ENCODE peak calls at places on chromosome 17, in seven cellular contexts. L is activated T-cell treated with anti-CD3 and anti-CD28 coated beads for 1 hour; O is NCI-H1105; F is Caki2; A is midbrain; C is AG10803; M is stimulated activated CD4-positive, alpha-beta T cell treated with anti-CD3 and anti-CD28 coated beads, Interleukin-4, amount 100 ng/mL, for 48 hours. Q is an unnamed sample.

GRCh38 chr17:20045476-20045875 is 36.3 kb downstream of the SPECC1 start:
- DNase-seq in L (no peak), O (no peak), F (no peak), A (no peak), C (no peak), M (no peak), Q (no peak)

GRCh38 chr17:82332669-82333278 is 792 bp downstream of the SECTM1 start:
- DNase-seq in L (no peak), O (no peak), F (no peak), A (peak), C (peak), M (no peak), Q (no peak)

GRCh38 chr17:2794116-2794803 is 2.0 kb upstream of the RAP1GAP2 start:
- DNase-seq in L (no peak), O (no peak), F (no peak), A (no peak), C (no peak), M (no peak), Q (no peak)

GRCh38 chr17:52147872-52148271 is 10.6 kb downstream of the CA10 start:
- DNase-seq in L (no peak), O (no peak), F (peak), A (no peak), C (no peak), M (no peak), Q (no peak)

GRCh38 chr17:47301161-47301560 is 22.6 kb upstream of the EFCAB13 start:
- DNase-seq in L (no peak), O (no peak), F (no peak), A (no peak), C (no peak), M (no peak), Q (no peak)

GRCh38 chr17:34980681-34981537 is 597 bp downstream of the LIG3 start:
- DNase-seq in L (peak), O (peak), F (peak), A (peak), C (peak), M (peak), Q (peak)

GRCh38 chr17:29347831-29348281 is 42.3 kb upstream of the TAOK1 start:
- DNase-seq in L (no peak), O (no peak), F (peak), A (no peak), C (peak), M (no peak), Q (peak)

GRCh38 chr17:82598256-82599011 is 49.8 kb downstream of the WDR45B start:
- DNase-seq in L (no peak), O (no peak), F (no peak), A (no peak), C (peak), M (no peak), Q (no peak)

GRCh38 chr17:73533127-73533526 is 111.1 kb downstream of the SDK2 start:
- DNase-seq in L (no peak), O (no peak), F (no peak), A (peak), C (no peak), M (no peak), Q (no peak)

GRCh38 chr17:41278176-41278955 is 2.9 kb downstream of the KRTAP9-7 start:
- DNase-seq in L (no peak), O (no peak), F (no peak), A (no peak), C (no peak), M (no peak), Q (no peak)

GRCh38 chr17:57953703-57954420 is 1.4 kb downstream of the CUEDC1 start:
- DNase-seq in L (no peak), O (no peak), F (no peak), A (no peak), C (no peak), M (no peak), Q (no peak)

GRCh38 chr17:3034578-3034920 is 28.9 kb downstream of the OR1D5 start:
- DNase-seq in L (no peak), O (no peak), F (no peak), A (no peak), C (no peak), M (no peak), Q (no peak)

GRCh38 chr17:81898029-81898866 is 3.8 kb upstream of the NPB start:
- DNase-seq in L (no peak), O (no peak), F (peak), A (no peak), C (peak), M (no peak), Q (peak)

GRCh38 chr17:68733241-68734176 is 132.3 kb upstream of the FAM20A start:
- DNase-seq in L (no peak), O (no peak), F (no peak), A (no peak), C (peak), M (no peak), Q (no peak)

GRCh38 chr17:45896803-45897693 is 2.7 kb downstream of the MAPT start:
- DNase-seq in L (no peak), O (peak), F (no peak), A (no peak), C (no peak), M (no peak), Q (no peak)

GRCh38 chr17:17424552-17424951 is 52.2 kb upstream of the MED9 start:
- DNase-seq in L (no peak), O (no peak), F (no peak), A (no peak), C (no peak), M (no peak), Q (no peak)

GRCh38 chr17:78986048-78986648 is 6.4 kb upstream of the LGALS3BP start:
- DNase-seq in L (no peak), O (no peak), F (no peak), A (no peak), C (peak), M (no peak), Q (no peak)

GRCh38 chr17:6231886-6232767 is 161.9 kb downstream of the WSCD1 start:
- DNase-seq in L (no peak), O (no peak), F (peak), A (no peak), C (no peak), M (no peak), Q (no peak)

GRCh38 chr17:72699566-72699965 is 392.9 kb downstream of the SLC39A11 start:
- DNase-seq in L (no peak), O (no peak), F (no peak), A (peak), C (peak), M (no peak), Q (no peak)

GRCh38 chr17:28554565-28554964 is 2.1 kb upstream of the UNC119 start:
- DNase-seq in L (no peak), O (no peak), F (no peak), A (no peak), C (no peak), M (no peak), Q (no peak)

GRCh38 chr17:13702266-13702665 is 100.5 kb upstream of the HS3ST3A1 start:
- DNase-seq in L (no peak), O (no peak), F (no peak), A (no peak), C (peak), M (no peak), Q (peak)

GRCh38 chr17:79836952-79837887 is 2.0 kb downstream of the CBX4 start:
- DNase-seq in L (no peak), O (no peak), F (peak), A (peak), C (peak), M (no peak), Q (no peak)

GRCh38 chr17:6548578-6549330 is 7.6 kb downstream of the PITPNM3 start:
- DNase-seq in L (no peak), O (no peak), F (no peak), A (no peak), C (no peak), M (peak), Q (no peak)

GRCh38 chr17:67718325-67718941 is 697 bp downstream of the NOL11 start:
- DNase-seq in L (no peak), O (peak), F (peak), A (peak), C (peak), M (no peak), Q (no peak)

GRCh38 chr17:1939979-1940809 is 84.9 kb downstream of the RTN4RL1 start:
- DNase-seq in L (no peak), O (no peak), F (no peak), A (no peak), C (no peak), M (no peak), Q (no peak)